ENCODE peak calls at places on chromosomes 12 and 14, in six cellular contexts. R is DND-41, J is sigmoid colon, N is epithelial cell of prostate, Z is 8988T, O is head of caudate nucleus. A is an unnamed sample.

GRCh38 chr12:108127654-108128053 is 1.4 kb upstream of the WSCD2 start:
- DNase-seq in R (no peak), J (no peak), N (no peak), Z (no peak), O (no peak), A (no peak)

GRCh38 chr14:58572092-58572853 is 65.5 kb upstream of the DACT1 start:
- DNase-seq in R (peak; percentile 43), J (no peak), N (no peak), Z (no peak), O (no peak), A (no peak)

GRCh38 chr12:106135781-106136180 is 3.0 kb downstream of the NUAK1 start:
- DNase-seq in R (no peak), J (no peak), N (no peak), Z (no peak), O (no peak), A (no peak)

GRCh38 chr14:90661881-90662280 is 154.3 kb downstream of the TTC7B start:
- DNase-seq in R (no peak), J (no peak), N (no peak), Z (no peak), O (peak; percentile 58), A (no peak)

GRCh38 chr14:59754256-59754655 is 116.3 kb downstream of the RTN1 start:
- DNase-seq in R (no peak), J (no peak), N (no peak), Z (no peak), O (no peak), A (no peak)

GRCh38 chr14:70011708-70012107 is 132.5 kb downstream of the SMOC1 start:
- DNase-seq in R (no peak), J (no peak), N (no peak), Z (no peak), O (no peak), A (no peak)

GRCh38 chr12:84070311-84070710 is 842.3 kb downstream of the SLC6A15 start:
- DNase-seq in R (no peak), J (peak; percentile 86), N (no peak), Z (no peak), O (no peak), A (no peak)

GRCh38 chr12:109736552-109737108 is 23.0 kb downstream of the FAM222A start:
- DNase-seq in R (peak; percentile 42), J (peak; percentile 57), N (no peak), Z (no peak), O (peak; percentile 60), A (no peak)

GRCh38 chr14:91418387-91419043 is 895 bp upstream of the CCDC88C start:
- DNase-seq in R (peak; percentile 88), J (no peak), N (no peak), Z (no peak), O (peak; percentile 88), A (peak; percentile 58)

GRCh38 chr14:37056473-37056872 is 115.9 kb downstream of the SLC25A21 start:
- DNase-seq in R (no peak), J (no peak), N (no peak), Z (peak; percentile 11), O (no peak), A (no peak)

GRCh38 chr12:113980537-113981337 is 14.6 kb upstream of the RBM19 start:
- DNase-seq in R (peak; percentile 51), J (no peak), N (peak; percentile 12), Z (no peak), O (peak; percentile 76), A (peak; percentile 92)

GRCh38 chr14:55589171-55589570 is 9.2 kb downstream of the KTN1 start:
- DNase-seq in R (no peak), J (no peak), N (no peak), Z (no peak), O (no peak), A (no peak)

GRCh38 chr12:78933014-78933413 is 68.4 kb downstream of the SYT1 start:
- DNase-seq in R (no peak), J (no peak), N (no peak), Z (no peak), O (no peak), A (no peak)

GRCh38 chr14:54550514-54550913 is 16.4 kb upstream of the SAMD4A start:
- DNase-seq in R (no peak), J (no peak), N (no peak), Z (no peak), O (no peak), A (no peak)

GRCh38 chr12:29216797-29217583 is 67.9 kb downstream of the FAR2 start:
- DNase-seq in R (no peak), J (no peak), N (no peak), Z (no peak), O (no peak), A (no peak)

GRCh38 chr12:109461049-109461845 is 15.9 kb downstream of the KCTD10 start:
- DNase-seq in R (no peak), J (no peak), N (no peak), Z (no peak), O (no peak), A (no peak)

GRCh38 chr12:85424581-85425348 is 144.7 kb downstream of the ALX1 start:
- DNase-seq in R (peak; percentile 19), J (no peak), N (no peak), Z (no peak), O (no peak), A (no peak)

GRCh38 chr14:30884925-30885324 is 10.6 kb downstream of the COCH start:
- DNase-seq in R (no peak), J (no peak), N (no peak), Z (no peak), O (no peak), A (no peak)

GRCh38 chr14:33634631-33635030 is 316.2 kb downstream of the EGLN3 start:
- DNase-seq in R (no peak), J (no peak), N (no peak), Z (no peak), O (no peak), A (no peak)

GRCh38 chr12:83753205-83753604 is 1066.5 kb downstream of the TMTC2 start:
- DNase-seq in R (no peak), J (no peak), N (no peak), Z (no peak), O (no peak), A (no peak)

GRCh38 chr12:388547-389137 is 478 bp downstream of the KDM5A start:
- DNase-seq in R (peak; percentile 15), J (no peak), N (no peak), Z (no peak), O (no peak), A (no peak)

GRCh38 chr14:106872619-106873446 is 1346.5 kb downstream of the TMEM121 start:
- DNase-seq in R (peak; percentile 96), J (no peak), N (no peak), Z (no peak), O (peak; percentile 32), A (no peak)

GRCh38 chr14:32203928-32204357 is 874 bp upstream of the RNU6-8 start:
- DNase-seq in R (no peak), J (peak; percentile 64), N (no peak), Z (no peak), O (peak; percentile 41), A (no peak)

GRCh38 chr14:34538871-34539406 is 562 bp downstream of the EAPP start:
- DNase-seq in R (no peak), J (no peak), N (no peak), Z (no peak), O (no peak), A (no peak)

A was measured in posterior cingulate gyrus.